ENCODE peak calls at places on chromosomes 7 and 10, in five cellular contexts. E is fibroblast of lung, V is GM12878, Y is A549, T is astrocyte. K is an unnamed sample. For H3K4me1 and H3K9me3, the result is how much of the 10 kb centered on the place peaks cover.

GRCh38 chr10:110553905-110554304 is 13.6 kb upstream of the SMC3 start:
- DNase-seq in E (no peak), V (no peak), Y (no peak), T (no peak), K (no peak)

GRCh38 chr10:80416401-80417098 is 8.2 kb downstream of the PRXL2A start:
- DNase-seq in E (peak), V (no peak), Y (no peak), T (peak), K (no peak)

GRCh38 chr10:30510184-30510931 is 76.4 kb downstream of the MAP3K8 start:
- DNase-seq in E (peak), V (no peak), Y (peak), T (peak), K (no peak)

GRCh38 chr7:17408245-17408903 is 109.9 kb downstream of the AHR start:
- DNase-seq in E (peak), V (no peak), Y (peak), T (peak), K (no peak)

GRCh38 chr10:44466236-44466635 is 81.3 kb upstream of the CXCL12 start:
- DNase-seq in E (peak), V (no peak), Y (no peak), T (peak), K (no peak)

GRCh38 chr10:49837685-49838084 is 75.6 kb upstream of the OGDHL start:
- DNase-seq in E (no peak), V (no peak), Y (no peak), T (no peak), K (no peak)

GRCh38 chr7:143487566-143487965 is 9.9 kb downstream of the TAS2R41 start:
- DNase-seq in E (peak), V (no peak), Y (no peak), T (peak), K (no peak)

GRCh38 chr10:12605580-12606405 is 256.4 kb downstream of the CAMK1D start:
- DNase-seq in E (peak), V (no peak), Y (peak), T (peak), K (no peak)

GRCh38 chr10:48306265-48306869 is at the start of gene MAPK8:
- DNase-seq in E (peak), V (peak), Y (peak), T (peak), K (peak)

GRCh38 chr10:17202506-17202905 is 1.0 kb upstream of the TRDMT1 start:
- DNase-seq in E (no peak), V (no peak), Y (no peak), T (no peak), K (no peak)

GRCh38 chr7:88312061-88312663 is 5.5 kb upstream of the STEAP4 start:
- DNase-seq in E (peak), V (no peak), Y (no peak), T (peak), K (no peak)

GRCh38 chr7:151400626-151401315 is 9.1 kb downstream of the WDR86 start:
- DNase-seq in E (no peak), V (peak), Y (no peak), T (no peak), K (no peak)

GRCh38 chr7:38660427-38661099 is 29.4 kb upstream of the AMPH start:
- DNase-seq in E (peak), V (no peak), Y (peak), T (peak), K (peak)

GRCh38 chr10:3091346-3091787 is 24.0 kb downstream of the PFKP start:
- DNase-seq in E (peak), V (no peak), Y (peak), T (peak), K (no peak)

GRCh38 chr10:11156480-11156879 is 138.8 kb downstream of the CELF2 start:
- DNase-seq in E (no peak), V (no peak), Y (no peak), T (no peak), K (no peak)

GRCh38 chr7:50803359-50804337 is 21.0 kb upstream of the GRB10 start:
- DNase-seq in E (peak), V (no peak), Y (peak), T (no peak), K (no peak)

GRCh38 chr10:110212119-110213006 is 5.0 kb downstream of the MXI1 start:
- DNase-seq in E (no peak), V (no peak), Y (no peak), T (no peak), K (no peak)

GRCh38 chr10:127678091-127678490 is 58.9 kb upstream of the FOXI2 start:
- DNase-seq in E (no peak), V (no peak), Y (no peak), T (no peak), K (no peak)

GRCh38 chr7:150731916-150732315 is 5.3 kb upstream of the GIMAP5 start:
- DNase-seq in E (no peak), V (no peak), Y (no peak), T (no peak), K (no peak)

GRCh38 chr10:113055458-113055857 is 105.4 kb downstream of the TCF7L2 start:
- DNase-seq in E (no peak), V (no peak), Y (no peak), T (no peak), K (no peak)
- H3K4me1 ChIP-seq in E (under half), V (under half), Y (half or more), T (half or more), K (under half)

GRCh38 chr10:1243486-1244182 is 187.4 kb downstream of the WDR37 start:
- DNase-seq in E (no peak), V (no peak), Y (no peak), T (no peak), K (no peak)
- H3K9me3 ChIP-seq in E (under half), V (under half), Y (under half), T (under half), K (under half)

GRCh38 chr10:132410779-132411532 is 14.0 kb downstream of the PWWP2B start:
- DNase-seq in E (no peak), V (no peak), Y (no peak), T (no peak), K (no peak)
- H3K4me1 ChIP-seq in E (under half), V (under half), Y (under half), T (under half), K (under half)

GRCh38 chr7:158065340-158065739 is 522.3 kb downstream of the PTPRN2 start:
- DNase-seq in E (no peak), V (no peak), Y (no peak), T (no peak), K (no peak)

GRCh38 chr7:158067219-158067930 is 520.2 kb downstream of the PTPRN2 start:
- DNase-seq in E (no peak), V (no peak), Y (no peak), T (no peak), K (no peak)

GRCh38 chr7:158070222-158070920 is 517.3 kb downstream of the PTPRN2 start:
- DNase-seq in E (no peak), V (no peak), Y (no peak), T (no peak), K (no peak)

GRCh38 chr7:158066085-158066484 is 521.5 kb downstream of the PTPRN2 start:
- DNase-seq in E (no peak), V (no peak), Y (no peak), T (no peak), K (no peak)

GRCh38 chr7:158067931-158068482 is 519.6 kb downstream of the PTPRN2 start:
- DNase-seq in E (no peak), V (no peak), Y (no peak), T (no peak), K (no peak)
- H3K9me3 ChIP-seq in E (under half), V (under half), Y (under half), T (under half), K (under half)

GRCh38 chr7:148708026-148708685 is 9.5 kb downstream of the CUL1 start:
- DNase-seq in E (no peak), V (no peak), Y (no peak), T (no peak), K (no peak)
- H3K4me1 ChIP-seq in E (under half), V (under half), Y (under half), T (under half), K (under half)

DNA sequence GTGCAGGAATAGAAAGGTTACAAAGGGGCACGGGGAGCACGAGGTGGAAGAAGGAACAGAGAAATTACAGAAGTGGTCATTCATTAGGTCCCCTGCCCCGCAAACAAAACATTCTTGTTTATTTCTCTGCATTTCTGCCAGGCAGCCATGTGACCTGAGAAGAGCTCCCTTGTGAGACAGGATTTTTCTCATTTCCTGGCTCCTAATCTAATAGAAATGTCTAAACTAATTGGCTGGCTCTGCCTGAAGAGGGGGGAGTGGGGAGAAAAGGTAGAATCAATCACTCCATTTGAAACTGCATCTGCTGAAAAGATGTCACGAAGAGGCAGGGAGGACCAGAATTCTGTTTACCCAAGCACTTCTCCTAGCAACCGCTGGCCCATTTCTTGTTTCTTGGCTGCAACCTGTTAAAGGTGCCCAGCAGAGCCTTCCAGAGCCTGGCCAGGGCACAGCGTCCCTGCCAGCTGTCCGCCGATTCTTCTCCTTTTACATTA is 1227.5 kb downstream of the TYW1 start:
- DNase-seq in E (no peak), V (no peak), Y (no peak), T (no peak), K (no peak)
- H3K9me3 ChIP-seq in E (under half), V (under half), Y (under half), T (under half), K (under half)

GRCh38 chr7:158815471-158816128 is 13.7 kb downstream of the ESYT2 start:
- DNase-seq in E (peak), V (no peak), Y (no peak), T (peak), K (no peak)
- H3K4me1 ChIP-seq in E (under half), V (under half), Y (half or more), T (under half), K (under half)

DNA sequence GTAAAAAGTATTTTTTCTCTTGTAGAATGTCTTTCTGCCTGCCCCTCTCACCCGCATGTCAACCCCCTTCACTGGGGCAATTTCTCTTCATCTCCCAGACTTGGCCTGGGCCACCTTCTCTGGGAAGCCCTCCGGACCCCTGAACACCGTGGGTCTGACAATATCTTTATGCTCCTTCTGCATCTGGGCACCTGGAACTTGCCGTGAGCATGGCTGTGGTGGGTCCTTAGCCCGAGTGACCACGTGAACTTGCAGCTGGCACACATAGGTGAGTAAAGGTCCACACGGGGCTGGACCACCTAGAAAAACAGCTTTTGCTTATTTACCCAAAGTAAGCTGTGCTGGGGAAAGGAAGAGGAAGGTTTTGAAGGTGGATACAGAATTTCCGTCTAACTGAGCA is 600.2 kb downstream of the DNAJB6 start:
- DNase-seq in E (no peak), V (no peak), Y (no peak), T (no peak), K (no peak)
- H3K9me3 ChIP-seq in E (under half), V (under half), Y (under half), T (under half), K (under half)

K was measured in iPS DF 6.9.